ENCODE peak calls at places on chromosome 9, in five cellular contexts. One of them, this sample, is unnamed.

GRCh38 chr9:137657606-137658005 is 38.8 kb downstream of the EHMT1 start:
- DNase-seq in PC-9: no peak
- DNase-seq in colonic mucosa: no peak
- DNase-seq in CD8-positive, alpha-beta memory T cell: no peak
- DNase-seq in left lung: no peak
- DNase-seq in this sample: no peak

GRCh38 chr9:130847306-130848217 is 12.5 kb downstream of the ABL1 start:
- DNase-seq in colonic mucosa: peak; percentile 48
- DNase-seq in left lung: no peak
- DNase-seq in CD8-positive, alpha-beta memory T cell: no peak
- DNase-seq in PC-9: no peak
- DNase-seq in this sample: no peak

GRCh38 chr9:36436909-36437308 is 36.8 kb upstream of the RNF38 start:
- DNase-seq in CD8-positive, alpha-beta memory T cell: no peak
- DNase-seq in PC-9: no peak
- DNase-seq in colonic mucosa: no peak
- DNase-seq in left lung: peak; percentile 84
- DNase-seq in this sample: no peak

GRCh38 chr9:36102742-36103495 is 33.6 kb upstream of the GLIPR2 start:
- DNase-seq in colonic mucosa: peak; percentile 92
- DNase-seq in PC-9: peak; percentile 52
- DNase-seq in CD8-positive, alpha-beta memory T cell: peak; percentile 74
- DNase-seq in left lung: peak; percentile 92
- DNase-seq in this sample: peak; percentile 70

GRCh38 chr9:95102001-95102433 is 215.5 kb downstream of the FANCC start:
- DNase-seq in left lung: no peak
- DNase-seq in PC-9: no peak
- DNase-seq in CD8-positive, alpha-beta memory T cell: no peak
- DNase-seq in colonic mucosa: no peak
- DNase-seq in this sample: no peak

GRCh38 chr9:113388833-113389232 is 12.0 kb upstream of the HDHD3 start:
- DNase-seq in left lung: no peak
- DNase-seq in CD8-positive, alpha-beta memory T cell: no peak
- DNase-seq in PC-9: no peak
- DNase-seq in colonic mucosa: peak; percentile 62
- DNase-seq in this sample: no peak

GRCh38 chr9:93807166-93808013 is 147.8 kb downstream of the BARX1 start:
- DNase-seq in left lung: peak; percentile 58
- DNase-seq in colonic mucosa: no peak
- DNase-seq in PC-9: no peak
- DNase-seq in CD8-positive, alpha-beta memory T cell: no peak
- DNase-seq in this sample: no peak

GRCh38 chr9:16715404-16715803 is 155.1 kb downstream of the BNC2 start:
- DNase-seq in left lung: no peak
- DNase-seq in CD8-positive, alpha-beta memory T cell: no peak
- DNase-seq in PC-9: no peak
- DNase-seq in colonic mucosa: no peak
- DNase-seq in this sample: no peak

GRCh38 chr9:76704601-76705204 is 59.5 kb upstream of the PCA3 start:
- DNase-seq in left lung: no peak
- DNase-seq in CD8-positive, alpha-beta memory T cell: peak; percentile 31
- DNase-seq in colonic mucosa: no peak
- DNase-seq in PC-9: peak; percentile 64
- DNase-seq in this sample: no peak

GRCh38 chr9:37421914-37422288 is 595 bp upstream of the GRHPR start:
- DNase-seq in PC-9: no peak
- DNase-seq in CD8-positive, alpha-beta memory T cell: no peak
- DNase-seq in colonic mucosa: no peak
- DNase-seq in left lung: no peak
- DNase-seq in this sample: no peak

GRCh38 chr9:78856144-78856543 is 559.2 kb downstream of the PSAT1 start:
- DNase-seq in colonic mucosa: no peak
- DNase-seq in CD8-positive, alpha-beta memory T cell: no peak
- DNase-seq in left lung: no peak
- DNase-seq in PC-9: no peak
- DNase-seq in this sample: no peak

GRCh38 chr9:76203373-76203772 is 190.9 kb downstream of the RFK start:
- DNase-seq in CD8-positive, alpha-beta memory T cell: no peak
- DNase-seq in left lung: peak; percentile 49
- DNase-seq in colonic mucosa: peak; percentile 53
- DNase-seq in PC-9: peak; percentile 67
- DNase-seq in this sample: no peak

GRCh38 chr9:105157178-105157583 is 87.3 kb upstream of the SLC44A1 start:
- DNase-seq in left lung: peak; percentile 76
- DNase-seq in CD8-positive, alpha-beta memory T cell: peak; percentile 16
- DNase-seq in colonic mucosa: peak; percentile 42
- DNase-seq in PC-9: peak; percentile 71
- DNase-seq in this sample: peak; percentile 6

GRCh38 chr9:70551391-70551790 is 136.9 kb upstream of the KLF9 start:
- DNase-seq in colonic mucosa: no peak
- DNase-seq in CD8-positive, alpha-beta memory T cell: no peak
- DNase-seq in left lung: no peak
- DNase-seq in PC-9: no peak
- DNase-seq in this sample: no peak

GRCh38 chr9:133347515-133347984 is 381 bp downstream of the MED22 start:
- DNase-seq in CD8-positive, alpha-beta memory T cell: no peak
- DNase-seq in PC-9: no peak
- DNase-seq in left lung: peak; percentile 88
- DNase-seq in colonic mucosa: peak; percentile 47
- DNase-seq in this sample: peak; percentile 46

GRCh38 chr9:134410078-134410834 is 84.0 kb downstream of the RXRA start:
- DNase-seq in PC-9: no peak
- DNase-seq in left lung: peak; percentile 89
- DNase-seq in CD8-positive, alpha-beta memory T cell: no peak
- DNase-seq in colonic mucosa: peak; percentile 59
- DNase-seq in this sample: no peak

GRCh38 chr9:137311171-137311970 is 9.3 kb upstream of the NRARP start:
- DNase-seq in colonic mucosa: peak; percentile 91
- DNase-seq in left lung: peak; percentile 83
- DNase-seq in PC-9: peak; percentile 92
- DNase-seq in CD8-positive, alpha-beta memory T cell: no peak
- DNase-seq in this sample: peak; percentile 18

GRCh38 chr9:35905912-35906679 is at the start of gene HRCT1:
- DNase-seq in PC-9: peak; percentile 85
- DNase-seq in CD8-positive, alpha-beta memory T cell: no peak
- DNase-seq in left lung: peak; percentile 92
- DNase-seq in colonic mucosa: peak; percentile 96
- DNase-seq in this sample: no peak

GRCh38 chr9:137731947-137732813 is 113.4 kb downstream of the EHMT1 start:
- DNase-seq in CD8-positive, alpha-beta memory T cell: no peak
- DNase-seq in PC-9: no peak
- DNase-seq in colonic mucosa: no peak
- DNase-seq in left lung: no peak
- DNase-seq in this sample: no peak

GRCh38 chr9:133423216-133423615 is 1.0 kb downstream of the ADAMTS13 start:
- DNase-seq in PC-9: no peak
- DNase-seq in CD8-positive, alpha-beta memory T cell: no peak
- DNase-seq in left lung: no peak
- DNase-seq in colonic mucosa: no peak
- DNase-seq in this sample: no peak

GRCh38 chr9:40909821-40910220 is 218.7 kb downstream of the FOXD4L6 start:
- DNase-seq in PC-9: no peak
- DNase-seq in colonic mucosa: no peak
- DNase-seq in left lung: no peak
- DNase-seq in CD8-positive, alpha-beta memory T cell: no peak
- DNase-seq in this sample: no peak

GRCh38 chr9:40911647-40912046 is 216.8 kb downstream of the FOXD4L6 start:
- DNase-seq in CD8-positive, alpha-beta memory T cell: no peak
- DNase-seq in left lung: no peak
- DNase-seq in colonic mucosa: no peak
- DNase-seq in PC-9: no peak
- DNase-seq in this sample: no peak

GRCh38 chr9:40913096-40913719 is 215.3 kb downstream of the FOXD4L6 start:
- DNase-seq in colonic mucosa: no peak
- DNase-seq in CD8-positive, alpha-beta memory T cell: no peak
- DNase-seq in PC-9: no peak
- DNase-seq in left lung: no peak
- DNase-seq in this sample: no peak

GRCh38 chr9:40907657-40908624 is 220.5 kb downstream of the FOXD4L6 start:
- DNase-seq in colonic mucosa: no peak
- DNase-seq in CD8-positive, alpha-beta memory T cell: no peak
- DNase-seq in PC-9: no peak
- DNase-seq in left lung: no peak
- DNase-seq in this sample: no peak
- H3K9me3 ChIP-seq in colonic mucosa: peaks cover 4% of the 10 kb centered on the region
- H3K9me3 ChIP-seq in CD8-positive, alpha-beta memory T cell: peaks cover 67% of the 10 kb centered on the region
- H3K9me3 ChIP-seq in PC-9: no peaks in the 10 kb centered on the region
- H3K9me3 ChIP-seq in left lung: no peaks in the 10 kb centered on the region
- H3K9me3 ChIP-seq in this sample: peaks cover 46% of the 10 kb centered on the region

GRCh38 chr9:69299316-69299715 is 25.7 kb upstream of the ENTREP1 start:
- DNase-seq in colonic mucosa: no peak
- DNase-seq in CD8-positive, alpha-beta memory T cell: no peak
- DNase-seq in left lung: no peak
- DNase-seq in PC-9: no peak
- DNase-seq in this sample: no peak

GRCh38 chr9:69297300-69297980 is 27.6 kb upstream of the ENTREP1 start:
- DNase-seq in left lung: no peak
- DNase-seq in PC-9: no peak
- DNase-seq in colonic mucosa: no peak
- DNase-seq in CD8-positive, alpha-beta memory T cell: no peak
- DNase-seq in this sample: no peak

GRCh38 chr9:69293186-69293585 is 31.8 kb upstream of the ENTREP1 start:
- DNase-seq in PC-9: peak; percentile 65
- DNase-seq in left lung: no peak
- DNase-seq in CD8-positive, alpha-beta memory T cell: no peak
- DNase-seq in colonic mucosa: no peak
- DNase-seq in this sample: no peak

GRCh38 chr9:69292078-69292477 is 32.9 kb upstream of the ENTREP1 start:
- DNase-seq in colonic mucosa: no peak
- DNase-seq in CD8-positive, alpha-beta memory T cell: no peak
- DNase-seq in PC-9: no peak
- DNase-seq in left lung: no peak
- DNase-seq in this sample: no peak

GRCh38 chr9:69295872-69296562 is 29.0 kb upstream of the ENTREP1 start:
- DNase-seq in left lung: no peak
- DNase-seq in PC-9: no peak
- DNase-seq in colonic mucosa: no peak
- DNase-seq in CD8-positive, alpha-beta memory T cell: no peak
- DNase-seq in this sample: no peak
- H3K9me3 ChIP-seq in left lung: no peaks in the 10 kb centered on the region
- H3K9me3 ChIP-seq in PC-9: no peaks in the 10 kb centered on the region
- H3K9me3 ChIP-seq in colonic mucosa: no peaks in the 10 kb centered on the region
- H3K9me3 ChIP-seq in CD8-positive, alpha-beta memory T cell: no peaks in the 10 kb centered on the region
- H3K9me3 ChIP-seq in this sample: no peaks in the 10 kb centered on the region

GRCh38 chr9:80518441-80518840 is 946.7 kb downstream of the TLE4 start:
- DNase-seq in left lung: no peak
- DNase-seq in PC-9: no peak
- DNase-seq in CD8-positive, alpha-beta memory T cell: no peak
- DNase-seq in colonic mucosa: no peak
- DNase-seq in this sample: no peak
- H3K9me3 ChIP-seq in left lung: no peaks in the 10 kb centered on the region
- H3K9me3 ChIP-seq in PC-9: no peaks in the 10 kb centered on the region
- H3K9me3 ChIP-seq in CD8-positive, alpha-beta memory T cell: no peaks in the 10 kb centered on the region
- H3K9me3 ChIP-seq in colonic mucosa: no peaks in the 10 kb centered on the region
- H3K9me3 ChIP-seq in this sample: no peaks in the 10 kb centered on the region

DNA sequence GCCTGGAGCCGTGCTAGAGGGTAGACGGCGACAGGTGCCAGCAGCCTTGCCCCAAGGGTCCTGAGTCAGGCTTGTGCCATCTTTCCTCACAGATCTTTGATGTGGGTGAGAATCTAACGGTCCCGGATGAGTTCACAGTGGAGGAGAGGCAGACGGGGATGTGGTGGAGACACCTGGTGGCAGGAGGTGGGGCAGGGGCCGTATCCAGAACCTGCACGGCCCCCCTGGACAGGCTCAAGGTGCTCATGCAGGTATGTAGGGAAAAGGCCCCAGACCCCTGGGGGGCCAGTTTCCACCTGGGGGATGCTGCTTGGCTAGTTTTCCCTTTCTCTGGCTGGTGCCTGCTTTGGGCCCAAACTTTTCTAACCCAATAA is 24.0 kb downstream of the PTGES2 start:
- DNase-seq in CD8-positive, alpha-beta memory T cell: peak; percentile 29
- DNase-seq in PC-9: no peak
- DNase-seq in left lung: peak; percentile 57
- DNase-seq in colonic mucosa: no peak
- DNase-seq in this sample: no peak
- H3K9me3 ChIP-seq in CD8-positive, alpha-beta memory T cell: no peaks in the 10 kb centered on the region
- H3K9me3 ChIP-seq in PC-9: no peaks in the 10 kb centered on the region
- H3K9me3 ChIP-seq in left lung: no peaks in the 10 kb centered on the region
- H3K9me3 ChIP-seq in colonic mucosa: no peaks in the 10 kb centered on the region
- H3K9me3 ChIP-seq in this sample: no peaks in the 10 kb centered on the region

This sample was measured in T-helper 17 cell.